ENCODE peak calls at places on chromosomes 2 and 18, in five cellular contexts. One of them, this sample, is unnamed.

GRCh38 chr18:55573386-55573785 is 14.6 kb downstream of the TCF4 start:
- DNase-seq in Calu3: no peak
- DNase-seq in T-helper 2 cell: no peak
- DNase-seq in effector CD4-positive, alpha-beta T cell: no peak
- DNase-seq in transverse colon: no peak
- DNase-seq in this sample: no peak

GRCh38 chr18:58076052-58076451 is 32.0 kb downstream of the NEDD4L start:
- DNase-seq in T-helper 2 cell: no peak
- DNase-seq in Calu3: no peak
- DNase-seq in transverse colon: no peak
- DNase-seq in effector CD4-positive, alpha-beta T cell: no peak
- DNase-seq in this sample: no peak

GRCh38 chr18:55097406-55098170 is 138.3 kb upstream of the CCDC68 start:
- DNase-seq in effector CD4-positive, alpha-beta T cell: no peak
- DNase-seq in T-helper 2 cell: no peak
- DNase-seq in Calu3: no peak
- DNase-seq in transverse colon: no peak
- DNase-seq in this sample: peak; percentile 3

GRCh38 chr2:129055829-129056228 is 737.2 kb upstream of the HS6ST1 start:
- DNase-seq in effector CD4-positive, alpha-beta T cell: no peak
- DNase-seq in T-helper 2 cell: no peak
- DNase-seq in Calu3: no peak
- DNase-seq in transverse colon: no peak
- DNase-seq in this sample: no peak

GRCh38 chr18:32333781-32334180 is 136.9 kb downstream of the GAREM1 start:
- DNase-seq in transverse colon: no peak
- DNase-seq in T-helper 2 cell: no peak
- DNase-seq in effector CD4-positive, alpha-beta T cell: no peak
- DNase-seq in Calu3: no peak
- DNase-seq in this sample: no peak

GRCh38 chr2:46983065-46983801 is 67.6 kb upstream of the MCFD2 start:
- DNase-seq in transverse colon: peak; percentile 66
- DNase-seq in T-helper 2 cell: no peak
- DNase-seq in Calu3: no peak
- DNase-seq in effector CD4-positive, alpha-beta T cell: no peak
- DNase-seq in this sample: no peak

GRCh38 chr2:236848467-236848866 is 237.2 kb upstream of the COPS8 start:
- DNase-seq in T-helper 2 cell: no peak
- DNase-seq in effector CD4-positive, alpha-beta T cell: no peak
- DNase-seq in Calu3: no peak
- DNase-seq in transverse colon: no peak
- DNase-seq in this sample: no peak

GRCh38 chr2:222592176-222592575 is 63.7 kb downstream of the FARSB start:
- DNase-seq in transverse colon: no peak
- DNase-seq in T-helper 2 cell: no peak
- DNase-seq in Calu3: no peak
- DNase-seq in effector CD4-positive, alpha-beta T cell: no peak
- DNase-seq in this sample: no peak

GRCh38 chr2:236565225-236565624 is 4.4 kb upstream of the ACKR3 start:
- DNase-seq in Calu3: no peak
- DNase-seq in transverse colon: no peak
- DNase-seq in T-helper 2 cell: no peak
- DNase-seq in effector CD4-positive, alpha-beta T cell: no peak
- DNase-seq in this sample: no peak

GRCh38 chr2:166900700-166901099 is 12.4 kb downstream of the XIRP2 start:
- DNase-seq in effector CD4-positive, alpha-beta T cell: no peak
- DNase-seq in T-helper 2 cell: no peak
- DNase-seq in Calu3: peak; percentile 14
- DNase-seq in transverse colon: no peak
- DNase-seq in this sample: peak; percentile 4

GRCh38 chr2:201824212-201824611 is 17.9 kb downstream of the CDK15 start:
- DNase-seq in transverse colon: no peak
- DNase-seq in effector CD4-positive, alpha-beta T cell: no peak
- DNase-seq in T-helper 2 cell: no peak
- DNase-seq in Calu3: no peak
- DNase-seq in this sample: no peak